ENCODE peak calls at places on chromosomes 7 and 10, in seven cellular contexts. One of them, this sample, is unnamed.

GRCh38 chr10:12530017-12530416 is 180.7 kb downstream of the CAMK1D start:
- DNase-seq in SJSA1: peak; percentile 19
- DNase-seq in right atrium auricular region: peak; percentile 48
- DNase-seq in AG04450: no peak
- DNase-seq in A549: no peak
- DNase-seq in AG09309: no peak
- DNase-seq in astrocyte of the spinal cord: no peak
- DNase-seq in this sample: peak; percentile 68

GRCh38 chr7:132290021-132290420 is 286.2 kb downstream of the PLXNA4 start:
- DNase-seq in A549: no peak
- DNase-seq in AG04450: no peak
- DNase-seq in right atrium auricular region: no peak
- DNase-seq in AG09309: no peak
- DNase-seq in SJSA1: no peak
- DNase-seq in astrocyte of the spinal cord: no peak
- DNase-seq in this sample: no peak

GRCh38 chr7:105530126-105530525 is 1.9 kb upstream of the RINT1 start:
- DNase-seq in astrocyte of the spinal cord: no peak
- DNase-seq in right atrium auricular region: no peak
- DNase-seq in AG04450: no peak
- DNase-seq in SJSA1: no peak
- DNase-seq in AG09309: no peak
- DNase-seq in A549: no peak
- DNase-seq in this sample: no peak

GRCh38 chr10:97454330-97455036 is 8.5 kb downstream of the ZDHHC16 start:
- DNase-seq in astrocyte of the spinal cord: peak; percentile 35
- DNase-seq in AG04450: no peak
- DNase-seq in A549: no peak
- DNase-seq in AG09309: no peak
- DNase-seq in right atrium auricular region: no peak
- DNase-seq in SJSA1: no peak
- DNase-seq in this sample: no peak

GRCh38 chr7:15175103-15175502 is 272.6 kb upstream of the DGKB start:
- DNase-seq in A549: no peak
- DNase-seq in astrocyte of the spinal cord: no peak
- DNase-seq in SJSA1: no peak
- DNase-seq in AG04450: no peak
- DNase-seq in AG09309: no peak
- DNase-seq in right atrium auricular region: no peak
- DNase-seq in this sample: no peak

GRCh38 chr10:59388577-59388976 is 26.2 kb upstream of the FAM13C start:
- DNase-seq in AG09309: no peak
- DNase-seq in astrocyte of the spinal cord: no peak
- DNase-seq in A549: no peak
- DNase-seq in right atrium auricular region: no peak
- DNase-seq in SJSA1: no peak
- DNase-seq in AG04450: no peak
- DNase-seq in this sample: no peak

GRCh38 chr10:114686013-114686412 is 27.9 kb upstream of the ABLIM1 start:
- DNase-seq in A549: no peak
- DNase-seq in AG09309: no peak
- DNase-seq in astrocyte of the spinal cord: no peak
- DNase-seq in right atrium auricular region: no peak
- DNase-seq in SJSA1: no peak
- DNase-seq in AG04450: no peak
- DNase-seq in this sample: no peak

GRCh38 chr10:112269266-112269665 is 13.9 kb upstream of the TECTB start:
- DNase-seq in astrocyte of the spinal cord: no peak
- DNase-seq in SJSA1: no peak
- DNase-seq in AG09309: no peak
- DNase-seq in right atrium auricular region: no peak
- DNase-seq in A549: no peak
- DNase-seq in AG04450: no peak
- DNase-seq in this sample: no peak

GRCh38 chr7:78014401-78014800 is 215.8 kb downstream of the PHTF2 start:
- DNase-seq in right atrium auricular region: no peak
- DNase-seq in AG09309: no peak
- DNase-seq in AG04450: no peak
- DNase-seq in A549: no peak
- DNase-seq in astrocyte of the spinal cord: no peak
- DNase-seq in SJSA1: no peak
- DNase-seq in this sample: no peak

GRCh38 chr7:1045727-1046063 is 1.3 kb downstream of the GPR146 start:
- DNase-seq in astrocyte of the spinal cord: no peak
- DNase-seq in A549: no peak
- DNase-seq in SJSA1: no peak
- DNase-seq in AG09309: no peak
- DNase-seq in right atrium auricular region: no peak
- DNase-seq in AG04450: no peak
- DNase-seq in this sample: no peak

GRCh38 chr7:348962-349755 is 59.2 kb downstream of the FOXL3 start:
- DNase-seq in A549: no peak
- DNase-seq in astrocyte of the spinal cord: no peak
- DNase-seq in AG04450: no peak
- DNase-seq in SJSA1: no peak
- DNase-seq in AG09309: no peak
- DNase-seq in right atrium auricular region: no peak
- DNase-seq in this sample: no peak

GRCh38 chr7:92206672-92207071 is 27.7 kb upstream of the LRRD1 start:
- DNase-seq in A549: no peak
- DNase-seq in right atrium auricular region: no peak
- DNase-seq in astrocyte of the spinal cord: no peak
- DNase-seq in AG09309: no peak
- DNase-seq in AG04450: no peak
- DNase-seq in SJSA1: no peak
- DNase-seq in this sample: no peak

GRCh38 chr10:24723386-24723787 is 300 bp downstream of the ARHGAP21 start:
- DNase-seq in A549: no peak
- DNase-seq in AG04450: no peak
- DNase-seq in AG09309: no peak
- DNase-seq in right atrium auricular region: no peak
- DNase-seq in astrocyte of the spinal cord: peak; percentile 31
- DNase-seq in SJSA1: no peak
- DNase-seq in this sample: no peak

GRCh38 chr7:157017639-157018327 is 7.3 kb upstream of the MNX1 start:
- DNase-seq in A549: no peak
- DNase-seq in AG09309: no peak
- DNase-seq in astrocyte of the spinal cord: no peak
- DNase-seq in right atrium auricular region: no peak
- DNase-seq in SJSA1: no peak
- DNase-seq in AG04450: no peak
- DNase-seq in this sample: peak; percentile 68

GRCh38 chr7:93622036-93622714 is 47.7 kb upstream of the CALCR start:
- DNase-seq in astrocyte of the spinal cord: peak; percentile 29
- DNase-seq in SJSA1: no peak
- DNase-seq in AG09309: no peak
- DNase-seq in A549: peak; percentile 66
- DNase-seq in right atrium auricular region: no peak
- DNase-seq in AG04450: no peak
- DNase-seq in this sample: no peak

GRCh38 chr10:71887767-71888166 is 36.7 kb upstream of the PSAP start:
- DNase-seq in astrocyte of the spinal cord: no peak
- DNase-seq in SJSA1: no peak
- DNase-seq in AG09309: no peak
- DNase-seq in A549: no peak
- DNase-seq in AG04450: no peak
- DNase-seq in right atrium auricular region: no peak
- DNase-seq in this sample: no peak

GRCh38 chr10:71889388-71889987 is 38.4 kb upstream of the PSAP start:
- DNase-seq in SJSA1: no peak
- DNase-seq in AG04450: no peak
- DNase-seq in A549: no peak
- DNase-seq in astrocyte of the spinal cord: no peak
- DNase-seq in right atrium auricular region: no peak
- DNase-seq in AG09309: no peak
- DNase-seq in this sample: no peak

GRCh38 chr10:71891437-71891836 is 40.4 kb upstream of the PSAP start:
- DNase-seq in A549: no peak
- DNase-seq in SJSA1: no peak
- DNase-seq in AG04450: no peak
- DNase-seq in right atrium auricular region: no peak
- DNase-seq in AG09309: no peak
- DNase-seq in astrocyte of the spinal cord: no peak
- DNase-seq in this sample: no peak

GRCh38 chr10:71888623-71889387 is 37.8 kb upstream of the PSAP start:
- DNase-seq in right atrium auricular region: peak; percentile 92
- DNase-seq in astrocyte of the spinal cord: peak; percentile 73
- DNase-seq in AG09309: peak; percentile 61
- DNase-seq in SJSA1: peak; percentile 60
- DNase-seq in AG04450: peak; percentile 55
- DNase-seq in A549: peak; percentile 79
- DNase-seq in this sample: peak; percentile 81

GRCh38 chr10:71888248-71888622 is 37.2 kb upstream of the PSAP start:
- DNase-seq in AG09309: no peak
- DNase-seq in AG04450: no peak
- DNase-seq in right atrium auricular region: no peak
- DNase-seq in SJSA1: no peak
- DNase-seq in A549: no peak
- DNase-seq in astrocyte of the spinal cord: no peak
- DNase-seq in this sample: no peak
- H3K4me3 ChIP-seq in AG09309: peak overlapping the region; percentile 60
- H3K4me3 ChIP-seq in AG04450: peak overlapping the region; percentile 63
- H3K4me3 ChIP-seq in right atrium auricular region: peak overlapping the region; percentile 54
- H3K4me3 ChIP-seq in SJSA1: peak overlapping the region; percentile 43
- H3K4me3 ChIP-seq in A549: peak overlapping the region; percentile 61
- H3K4me3 ChIP-seq in astrocyte of the spinal cord: peak overlapping the region; percentile 58
- H3K4me3 ChIP-seq in this sample: no peak overlapping the region

DNA sequence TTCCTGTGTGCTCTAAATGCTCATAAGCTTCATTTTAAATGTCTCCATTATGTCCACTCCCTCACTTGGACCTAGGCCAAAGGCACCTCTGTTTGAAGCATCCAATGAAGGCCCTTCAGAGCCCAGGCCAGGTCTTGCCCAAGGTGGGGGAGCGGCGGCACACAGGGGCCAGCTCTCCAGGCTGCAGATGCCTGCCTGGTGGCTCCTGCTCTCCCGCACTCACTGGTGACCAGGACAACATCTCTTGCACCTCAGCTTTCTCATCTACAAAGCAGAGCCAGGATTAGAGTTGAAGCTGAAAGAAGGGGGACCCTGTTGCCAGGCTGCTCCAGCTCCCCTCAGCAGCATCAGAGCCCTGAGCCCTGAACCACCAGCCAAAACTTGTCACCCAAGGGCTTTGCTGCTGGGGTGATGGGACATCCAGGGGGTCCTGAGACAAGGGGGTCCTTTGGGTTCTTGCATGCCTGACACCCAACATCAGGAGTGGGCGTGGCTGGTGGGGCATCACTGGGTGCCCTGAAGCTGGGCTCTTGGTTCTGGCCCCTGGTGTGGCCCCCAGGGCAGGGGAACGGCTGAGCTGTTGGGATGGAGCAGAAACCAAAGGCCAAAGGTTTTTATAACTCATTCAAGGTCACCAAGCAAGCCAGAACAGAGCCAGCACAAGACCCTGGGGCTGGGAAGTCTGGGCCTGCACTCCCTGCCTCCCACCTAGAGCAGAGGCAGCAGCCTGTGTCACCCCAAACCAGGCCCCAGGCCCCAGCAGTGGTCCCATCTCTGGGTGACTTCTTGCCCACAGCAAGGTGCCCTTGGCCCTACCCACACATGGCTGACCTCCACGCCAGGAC is 1.2 kb downstream of the NACAD start:
- DNase-seq in AG09309: no peak
- DNase-seq in AG04450: no peak
- DNase-seq in A549: no peak
- DNase-seq in astrocyte of the spinal cord: no peak
- DNase-seq in SJSA1: no peak
- DNase-seq in right atrium auricular region: no peak
- DNase-seq in this sample: no peak
- H3K4me3 ChIP-seq in AG09309: no peak overlapping the region
- H3K4me3 ChIP-seq in AG04450: peak overlapping the region; percentile 69
- H3K4me3 ChIP-seq in A549: no peak overlapping the region
- H3K4me3 ChIP-seq in astrocyte of the spinal cord: peak overlapping the region; percentile 58
- H3K4me3 ChIP-seq in SJSA1: no peak overlapping the region
- H3K4me3 ChIP-seq in right atrium auricular region: peak overlapping the region; percentile 70
- H3K4me3 ChIP-seq in this sample: no peak overlapping the region

GRCh38 chr10:15444105-15445021 is 73.3 kb upstream of the FAM171A1 start:
- DNase-seq in SJSA1: no peak
- DNase-seq in astrocyte of the spinal cord: no peak
- DNase-seq in right atrium auricular region: no peak
- DNase-seq in AG09309: no peak
- DNase-seq in AG04450: no peak
- DNase-seq in A549: no peak
- DNase-seq in this sample: no peak

GRCh38 chr10:15436696-15437095 is 65.6 kb upstream of the FAM171A1 start:
- DNase-seq in SJSA1: no peak
- DNase-seq in A549: peak; percentile 23
- DNase-seq in AG09309: peak; percentile 23
- DNase-seq in right atrium auricular region: no peak
- DNase-seq in AG04450: no peak
- DNase-seq in astrocyte of the spinal cord: peak; percentile 78
- DNase-seq in this sample: no peak

GRCh38 chr10:15442056-15442455 is 71.0 kb upstream of the FAM171A1 start:
- DNase-seq in AG04450: no peak
- DNase-seq in SJSA1: no peak
- DNase-seq in astrocyte of the spinal cord: no peak
- DNase-seq in AG09309: no peak
- DNase-seq in right atrium auricular region: no peak
- DNase-seq in A549: no peak
- DNase-seq in this sample: no peak

GRCh38 chr10:15440204-15440711 is 69.2 kb upstream of the FAM171A1 start:
- DNase-seq in A549: no peak
- DNase-seq in SJSA1: no peak
- DNase-seq in AG04450: no peak
- DNase-seq in right atrium auricular region: no peak
- DNase-seq in AG09309: no peak
- DNase-seq in astrocyte of the spinal cord: no peak
- DNase-seq in this sample: no peak

GRCh38 chr10:15439381-15439837 is 68.3 kb upstream of the FAM171A1 start:
- DNase-seq in A549: peak; percentile 23
- DNase-seq in AG09309: no peak
- DNase-seq in astrocyte of the spinal cord: peak; percentile 85
- DNase-seq in SJSA1: no peak
- DNase-seq in AG04450: no peak
- DNase-seq in right atrium auricular region: peak; percentile 91
- DNase-seq in this sample: no peak
- H3K4me3 ChIP-seq in A549: peak overlapping the region; percentile 25
- H3K4me3 ChIP-seq in AG09309: peak overlapping the region; percentile 6
- H3K4me3 ChIP-seq in astrocyte of the spinal cord: peak overlapping the region; percentile 12
- H3K4me3 ChIP-seq in SJSA1: peak overlapping the region; percentile 10
- H3K4me3 ChIP-seq in AG04450: peak overlapping the region; percentile 50
- H3K4me3 ChIP-seq in right atrium auricular region: peak overlapping the region; percentile 25
- H3K4me3 ChIP-seq in this sample: no peak overlapping the region

DNA sequence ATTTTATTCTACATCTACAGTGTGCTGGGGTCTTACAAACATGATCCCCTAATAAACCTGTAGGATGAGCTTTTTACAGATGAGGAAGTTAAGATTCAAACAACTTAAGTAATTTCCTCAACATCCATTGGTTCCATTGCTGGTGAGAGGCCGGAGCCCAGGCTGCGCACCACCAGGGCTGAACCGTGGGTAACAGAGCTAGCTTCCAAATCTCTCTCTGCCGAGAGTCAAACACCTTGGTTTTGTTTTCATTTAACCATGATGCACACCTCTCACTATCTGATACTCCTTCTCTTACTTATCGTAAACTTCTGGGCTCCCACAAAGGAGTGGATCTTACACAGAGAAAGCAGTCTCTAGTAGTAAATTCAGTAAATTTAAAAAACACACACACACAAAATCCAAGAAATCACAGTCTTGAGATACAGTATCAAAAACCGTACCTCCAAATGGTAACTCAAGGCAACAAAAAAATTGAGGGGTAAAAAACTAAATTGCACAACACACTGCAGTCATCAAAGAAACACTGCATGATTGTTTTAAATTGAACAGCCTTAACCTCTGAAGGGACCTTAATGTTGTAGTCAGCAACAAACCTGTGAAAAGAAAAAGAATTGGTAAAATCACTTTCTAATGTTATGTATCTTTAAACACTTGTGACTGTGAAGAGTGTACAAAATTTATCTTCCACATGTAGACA is 20.5 kb downstream of the SGMS1 start:
- DNase-seq in AG04450: no peak
- DNase-seq in AG09309: no peak
- DNase-seq in right atrium auricular region: no peak
- DNase-seq in A549: no peak
- DNase-seq in astrocyte of the spinal cord: no peak
- DNase-seq in SJSA1: no peak
- DNase-seq in this sample: no peak
- H3K4me3 ChIP-seq in AG04450: no peak overlapping the region
- H3K4me3 ChIP-seq in AG09309: no peak overlapping the region
- H3K4me3 ChIP-seq in right atrium auricular region: no peak overlapping the region
- H3K4me3 ChIP-seq in A549: no peak overlapping the region
- H3K4me3 ChIP-seq in astrocyte of the spinal cord: no peak overlapping the region
- H3K4me3 ChIP-seq in SJSA1: no peak overlapping the region
- H3K4me3 ChIP-seq in this sample: no peak overlapping the region